ENCODE peak calls at places on chromosomes 6 and 20, in six cellular contexts. X is GM23338, Y is K562, Z is GM12878, D is HepG2, A is H1. S is an unnamed sample.

GRCh38 chr20:17732907-17733521 is 33.2 kb downstream of the BANF2 start:
- DNase-seq in X (no peak), Y (no peak), Z (no peak), D (no peak), A (no peak), S (no peak)

GRCh38 chr20:63931735-63932134 is 24.5 kb downstream of the UCKL1 start:
- DNase-seq in X (no peak), Y (no peak), Z (no peak), D (no peak), A (no peak), S (no peak)

GRCh38 chr6:37182736-37183590 is 13.0 kb downstream of the PIM1 start:
- DNase-seq in X (no peak), Y (peak), Z (peak), D (no peak), A (no peak), S (no peak)

GRCh38 chr20:63161176-63161651 is 54.7 kb downstream of the YTHDF1 start:
- DNase-seq in X (no peak), Y (no peak), Z (no peak), D (no peak), A (no peak), S (no peak)

GRCh38 chr6:120489941-120490340 is 844.3 kb downstream of the TBC1D32 start:
- DNase-seq in X (no peak), Y (no peak), Z (no peak), D (no peak), A (no peak), S (no peak)

GRCh38 chr6:29653452-29654038 is 3.3 kb upstream of the MOG start:
- DNase-seq in X (peak), Y (peak), Z (no peak), D (peak), A (no peak), S (no peak)

GRCh38 chr6:35063701-35064507 is 77.2 kb downstream of the TCP11 start:
- DNase-seq in X (no peak), Y (no peak), Z (no peak), D (no peak), A (no peak), S (no peak)

GRCh38 chr6:97440590-97441176 is 157.7 kb upstream of the MMS22L start:
- DNase-seq in X (peak), Y (peak), Z (no peak), D (peak), A (no peak), S (peak)

GRCh38 chr6:47769951-47770350 is 11.9 kb upstream of the OPN5 start:
- DNase-seq in X (no peak), Y (no peak), Z (no peak), D (no peak), A (no peak), S (no peak)

GRCh38 chr20:37602634-37603033 is 75.0 kb upstream of the BLCAP start:
- DNase-seq in X (no peak), Y (no peak), Z (no peak), D (no peak), A (no peak), S (no peak)

GRCh38 chr6:45513331-45513730 is 135.6 kb upstream of the SUPT3H start:
- DNase-seq in X (peak), Y (no peak), Z (no peak), D (no peak), A (no peak), S (no peak)

GRCh38 chr6:100796049-100796823 is 84.9 kb downstream of the ASCC3 start:
- DNase-seq in X (peak), Y (peak), Z (no peak), D (no peak), A (no peak), S (no peak)

GRCh38 chr6:159977242-159978214 is 8.6 kb downstream of the IGF2R start:
- DNase-seq in X (no peak), Y (peak), Z (no peak), D (no peak), A (no peak), S (no peak)

DNA sequence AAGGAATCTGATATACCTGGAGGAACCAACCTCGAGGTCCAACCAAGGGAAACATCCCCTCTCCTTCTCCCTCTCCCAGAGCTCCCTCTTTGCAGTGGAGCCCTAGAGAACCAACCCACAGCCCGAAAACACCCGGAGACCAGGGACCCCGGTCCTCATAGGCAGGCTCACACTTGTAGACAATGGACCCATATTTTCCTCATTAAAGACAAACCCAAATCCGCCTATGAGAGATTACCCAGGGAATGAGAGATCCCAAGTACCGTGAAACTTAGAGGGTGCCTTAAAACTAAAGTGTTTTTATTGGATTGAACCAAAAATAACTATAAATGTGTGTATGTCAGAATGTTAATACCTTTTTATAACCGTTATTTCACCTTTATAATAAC is 9.6 kb upstream of the FOXF2 start:
- DNase-seq in X (no peak), Y (no peak), Z (no peak), D (no peak), A (no peak), S (no peak)
- TF ChIP-seq CREB1 in X (no peak), Y (no peak), Z (no peak), D (no peak), A (no peak), S (no peak)

DNA sequence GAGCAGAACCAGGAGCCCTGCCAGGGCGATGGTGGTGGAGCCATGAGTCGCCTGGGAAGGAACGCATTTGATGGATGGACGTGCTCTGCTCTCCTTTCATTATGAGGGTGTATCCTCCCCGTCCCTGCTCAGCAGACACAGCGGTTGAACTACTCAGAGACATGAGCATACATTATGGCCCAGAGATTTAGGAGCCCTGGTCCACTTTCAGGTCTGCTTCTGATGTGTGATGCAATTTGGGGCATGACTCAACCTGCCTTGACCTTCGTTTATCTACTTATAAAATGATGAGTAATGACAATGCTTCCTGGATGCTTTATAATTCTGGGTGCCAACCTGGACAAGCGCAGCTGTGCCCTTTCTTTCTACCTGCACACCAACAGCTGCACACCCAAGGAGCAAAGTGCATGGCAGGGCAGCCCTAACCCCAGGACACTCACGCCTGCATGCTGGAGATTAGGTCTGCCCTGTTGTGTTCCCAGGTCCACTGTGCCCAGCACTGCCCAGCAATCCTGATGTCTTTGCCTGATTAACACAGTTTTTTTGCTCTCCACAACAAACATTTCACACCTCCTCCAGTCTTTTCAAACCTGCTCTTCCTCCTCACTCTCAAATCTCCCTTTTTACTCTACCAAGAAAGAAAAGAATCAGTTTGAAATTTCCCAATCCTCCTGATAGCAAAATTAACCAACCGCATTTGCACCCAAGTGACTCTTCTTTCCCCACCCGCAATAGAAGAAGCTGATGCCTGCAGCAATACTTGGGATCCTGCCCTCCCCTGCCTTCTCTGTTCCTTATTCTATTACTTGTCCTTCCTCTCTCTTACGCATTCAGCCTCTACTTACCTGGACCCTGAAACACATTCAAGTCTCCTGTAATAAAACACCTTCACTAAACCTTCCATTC is 81.2 kb downstream of the EZR start:
- DNase-seq in X (no peak), Y (no peak), Z (no peak), D (no peak), A (no peak), S (no peak)
- TF ChIP-seq CREB1 in X (no peak), Y (no peak), Z (no peak), D (no peak), A (no peak), S (no peak)

GRCh38 chr6:166559211-166559610 is 27.3 kb downstream of the RAMACL start:
- DNase-seq in X (no peak), Y (no peak), Z (no peak), D (no peak), A (no peak), S (no peak)
- TF ChIP-seq CREB1 in X (no peak), Y (no peak), Z (no peak), D (no peak), A (no peak), S (no peak)

DNA sequence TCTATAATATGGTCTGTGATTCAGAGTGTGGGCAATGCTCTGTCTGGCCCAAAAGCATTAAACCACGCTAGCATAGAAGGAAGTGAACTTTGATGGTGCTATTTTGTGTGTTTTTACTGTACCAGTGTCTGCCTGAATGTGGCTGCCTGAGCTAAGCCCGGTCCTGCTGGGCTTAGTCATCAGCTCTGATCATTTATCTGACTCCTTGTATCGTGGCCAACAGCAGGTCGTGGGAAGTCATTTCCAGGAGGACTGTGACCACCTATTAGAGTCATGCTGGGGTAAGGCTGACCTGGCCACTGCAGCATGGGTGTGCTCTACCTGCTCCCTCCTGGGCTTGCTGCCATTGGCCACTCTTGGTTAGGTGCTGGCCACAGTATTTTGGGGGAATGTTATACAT is 239.1 kb upstream of the CEP162 start:
- DNase-seq in X (peak), Y (peak), Z (no peak), D (no peak), A (no peak), S (no peak)
- TF ChIP-seq CREB1 in X (no peak), Y (no peak), Z (no peak), D (no peak), A (no peak), S (no peak)

DNA sequence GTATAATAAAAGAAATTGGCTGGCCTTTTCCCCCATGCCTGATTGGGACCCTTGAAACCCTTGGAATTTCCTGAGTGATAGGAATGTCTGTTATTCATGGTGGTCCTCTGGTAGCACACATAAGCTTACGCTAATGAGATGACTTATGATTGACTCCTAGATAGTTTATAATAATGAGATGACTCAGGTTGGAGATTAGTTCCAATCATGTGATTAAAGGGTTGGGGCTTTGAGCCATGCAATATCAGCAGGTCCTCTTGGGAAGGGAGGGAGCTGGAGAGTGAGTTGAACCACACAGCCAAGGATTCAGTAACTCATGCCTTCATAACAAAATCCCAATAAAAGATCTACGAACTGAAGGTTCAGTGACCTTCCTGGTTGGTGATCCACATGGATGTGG is 407.5 kb upstream of the MANEA start:
- DNase-seq in X (no peak), Y (no peak), Z (no peak), D (no peak), A (no peak), S (no peak)
- TF ChIP-seq CREB1 in X (no peak), Y (no peak), Z (no peak), D (no peak), A (no peak), S (no peak)

GRCh38 chr6:133973109-133973971 is 20.3 kb downstream of the TBPL1 start:
- DNase-seq in X (peak), Y (peak), Z (peak), D (peak), A (no peak), S (no peak)
- TF ChIP-seq CREB1 in X (no peak), Y (no peak), Z (no peak), D (no peak), A (no peak), S (no peak)

GRCh38 chr6:135920689-135921088 is 69.2 kb downstream of the PDE7B start:
- DNase-seq in X (no peak), Y (no peak), Z (no peak), D (no peak), A (no peak), S (no peak)

GRCh38 chr6:135922170-135922569 is 70.7 kb downstream of the PDE7B start:
- DNase-seq in X (peak), Y (no peak), Z (no peak), D (no peak), A (peak), S (no peak)

GRCh38 chr6:135919026-135919425 is 67.5 kb downstream of the PDE7B start:
- DNase-seq in X (no peak), Y (no peak), Z (no peak), D (no peak), A (no peak), S (no peak)

GRCh38 chr6:135921176-135921575 is 69.7 kb downstream of the PDE7B start:
- DNase-seq in X (no peak), Y (no peak), Z (no peak), D (no peak), A (no peak), S (no peak)

GRCh38 chr6:135922746-135923145 is 71.2 kb downstream of the PDE7B start:
- DNase-seq in X (no peak), Y (no peak), Z (no peak), D (no peak), A (no peak), S (no peak)
- TF ChIP-seq CREB1 in X (no peak), Y (no peak), Z (no peak), D (no peak), A (no peak), S (no peak)

GRCh38 chr6:145241039-145241438 is 494.3 kb downstream of the EPM2A start:
- DNase-seq in X (no peak), Y (no peak), Z (no peak), D (peak), A (no peak), S (no peak)
- TF ChIP-seq CREB1 in X (no peak), Y (no peak), Z (no peak), D (no peak), A (no peak), S (no peak)

S was measured in WTC11.